ENCODE peak calls at places on chromosome 11, in ten cellular contexts. J is right lobe of liver, N is AG09309, X is kidney epithelial cell, Z is BJ, W is hepatocyte, R is GM10248, L is Calu3, K is GM12865, B is spleen. C is an unnamed sample.

GRCh38 chr11:85718126-85718943 is 32.3 kb upstream of the CCDC89 start:
- DNase-seq in X (no peak), B (no peak), Z (no peak), L (no peak), N (no peak), J (no peak), K (no peak), W (no peak), R (no peak), C (no peak)

GRCh38 chr11:95098826-95099225 is 9.2 kb downstream of the ENDOD1 start:
- DNase-seq in W (no peak), N (no peak), R (no peak), L (no peak), Z (no peak), B (no peak), K (no peak), X (no peak), J (no peak), C (no peak)

GRCh38 chr11:2775083-2775625 is 75.4 kb upstream of the KCNQ1OT1 start:
- DNase-seq in J (peak), W (no peak), B (peak), X (no peak), R (no peak), Z (no peak), L (no peak), N (no peak), K (peak), C (no peak)

GRCh38 chr11:2777871-2778629 is 78.3 kb upstream of the KCNQ1OT1 start:
- DNase-seq in X (no peak), Z (no peak), K (no peak), W (no peak), J (peak), B (peak), N (no peak), L (peak), R (no peak), C (no peak)

GRCh38 chr11:123494195-123495050 is 64.4 kb downstream of the GRAMD1B start:
- DNase-seq in Z (no peak), N (no peak), W (no peak), L (no peak), R (no peak), B (no peak), J (no peak), X (no peak), K (no peak), C (no peak)

GRCh38 chr11:44085330-44085729 is 10.1 kb upstream of the EXT2 start:
- DNase-seq in L (no peak), W (no peak), N (no peak), J (no peak), B (no peak), K (no peak), Z (no peak), R (no peak), X (no peak), C (no peak)

GRCh38 chr11:46345881-46346484 is 1.3 kb upstream of the DGKZ start:
- DNase-seq in B (peak), N (no peak), R (no peak), X (no peak), Z (no peak), W (no peak), L (no peak), K (peak), J (no peak), C (no peak)

GRCh38 chr11:100639140-100639539 is 47.9 kb upstream of the ARHGAP42 start:
- DNase-seq in R (no peak), W (peak), Z (no peak), L (no peak), B (no peak), X (no peak), K (no peak), J (peak), N (no peak), C (no peak)

GRCh38 chr11:44760917-44761545 is 34.3 kb downstream of the TSPAN18 start:
- DNase-seq in L (peak), N (no peak), R (no peak), J (no peak), B (no peak), Z (peak), K (no peak), W (peak), X (peak), C (no peak)

GRCh38 chr11:78340530-78340929 is 77.1 kb downstream of the GAB2 start:
- DNase-seq in B (no peak), X (no peak), Z (no peak), K (no peak), L (no peak), N (no peak), R (no peak), J (no peak), W (no peak), C (no peak)

GRCh38 chr11:45788887-45789286 is 16.1 kb upstream of the SLC35C1 start:
- DNase-seq in X (no peak), K (no peak), W (no peak), Z (no peak), J (no peak), N (no peak), L (no peak), B (no peak), R (no peak), C (no peak)

GRCh38 chr11:124863826-124864165 is 1.4 kb upstream of the ROBO3 start:
- DNase-seq in N (no peak), K (no peak), L (no peak), R (no peak), J (no peak), W (peak), Z (no peak), B (no peak), X (no peak), C (no peak)

GRCh38 chr11:133782116-133782725 is 63.1 kb downstream of the SPATA19 start:
- DNase-seq in K (no peak), Z (no peak), W (no peak), L (no peak), N (no peak), X (no peak), B (no peak), R (no peak), J (no peak), C (no peak)

GRCh38 chr11:118295834-118296454 is 8.6 kb upstream of the CD3E start:
- DNase-seq in J (no peak), B (no peak), W (peak), X (peak), L (peak), K (peak), Z (no peak), R (no peak), N (no peak), C (no peak)
- TF ChIP-seq CTCF in J (peak), B (peak), W (peak), X (peak), L (no peak), K (peak), Z (peak), R (peak), N (peak), C (peak)

GRCh38 chr11:73629907-73630306 is 16.5 kb upstream of the PLEKHB1 start:
- DNase-seq in W (no peak), Z (no peak), N (no peak), B (no peak), K (no peak), X (no peak), L (no peak), J (no peak), R (no peak), C (no peak)

GRCh38 chr11:73623651-73624050 is 22.7 kb upstream of the PLEKHB1 start:
- DNase-seq in K (no peak), B (no peak), J (no peak), X (no peak), R (no peak), W (no peak), N (no peak), L (no peak), Z (no peak), C (no peak)

GRCh38 chr11:73622920-73623593 is 23.3 kb upstream of the PLEKHB1 start:
- DNase-seq in X (no peak), K (no peak), J (no peak), R (no peak), W (no peak), B (no peak), Z (no peak), L (no peak), N (no peak), C (no peak)

DNA sequence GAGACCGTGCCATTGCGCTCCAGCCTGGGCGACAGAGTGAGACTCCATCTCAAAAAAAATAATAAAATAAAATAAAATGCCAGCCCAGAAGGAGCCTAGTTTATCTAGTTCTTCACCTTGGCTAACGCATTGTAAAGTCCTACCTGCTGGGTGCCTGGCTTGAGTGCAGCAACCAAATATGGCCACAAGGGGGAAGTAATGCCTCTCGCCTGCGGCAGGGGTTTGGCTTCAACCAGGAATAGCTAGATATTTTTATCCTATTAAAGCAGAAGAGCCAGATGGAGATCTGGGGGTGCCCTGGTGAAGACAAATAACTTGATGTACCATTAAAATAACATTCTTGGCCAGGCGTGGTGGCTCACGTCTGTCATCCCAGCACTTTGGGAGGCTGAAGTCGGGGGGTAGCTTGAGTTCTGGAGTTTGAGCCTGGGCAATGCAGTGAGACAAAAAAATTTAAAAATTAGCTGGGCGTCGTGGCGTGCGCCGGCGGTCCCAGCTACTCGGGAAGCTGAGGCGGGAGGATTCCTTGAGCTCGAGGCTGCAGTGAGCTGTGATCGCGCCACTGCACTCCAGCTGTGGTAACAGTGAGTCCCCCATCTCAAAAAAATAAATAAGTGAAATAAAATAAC is 20.6 kb upstream of the PLEKHB1 start:
- DNase-seq in R (peak), X (peak), J (peak), Z (peak), W (peak), K (peak), L (peak), N (peak), B (peak), C (peak)
- TF ChIP-seq CTCF in R (peak), X (peak), J (peak), Z (peak), W (peak), K (peak), L (peak), N (peak), B (peak), C (peak)

DNA sequence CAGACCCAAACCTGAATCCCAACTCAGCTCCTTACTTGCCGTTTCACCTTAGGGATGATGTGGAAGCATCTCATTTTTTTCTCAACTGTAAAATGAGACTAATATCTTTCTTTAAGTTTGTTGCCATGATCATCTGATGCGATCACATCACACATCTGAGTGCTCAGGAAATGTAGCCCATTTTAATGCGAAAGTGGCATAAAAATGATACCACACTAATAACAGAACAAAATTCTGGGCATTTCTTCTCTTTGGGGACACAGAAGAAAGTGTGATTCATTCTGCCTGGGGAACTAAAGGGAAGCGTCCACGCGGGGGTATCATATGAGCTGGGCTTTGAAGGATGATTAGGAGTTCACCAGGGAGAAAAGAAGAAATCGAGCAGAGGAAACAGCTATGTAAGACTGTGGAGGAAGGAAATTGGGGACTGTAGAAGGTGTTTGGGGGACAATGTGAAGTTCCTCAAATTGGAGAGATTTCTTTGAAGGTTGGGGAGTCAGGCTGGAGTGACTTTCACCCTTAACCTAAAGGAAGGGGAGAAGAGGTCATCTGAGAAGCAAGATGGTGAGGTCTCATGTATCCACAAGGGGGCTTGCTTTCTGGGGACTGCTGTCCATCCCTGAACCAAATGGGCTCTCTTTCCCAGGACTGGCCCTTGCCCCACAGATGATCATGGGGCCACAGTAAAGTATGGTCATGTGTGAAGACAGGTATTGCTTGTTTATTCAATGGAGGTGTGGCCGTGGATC is 49.7 kb upstream of the NNMT start:
- DNase-seq in L (no peak), N (no peak), J (no peak), X (no peak), K (no peak), B (no peak), Z (no peak), R (no peak), W (no peak), C (no peak)
- TF ChIP-seq CTCF in L (no peak), N (no peak), J (no peak), X (no peak), K (no peak), B (no peak), Z (no peak), R (no peak), W (no peak), C (no peak)

GRCh38 chr11:119315139-119316016 is 1.6 kb downstream of the MCAM start:
- DNase-seq in R (no peak), W (no peak), B (peak), Z (no peak), N (no peak), K (peak), L (peak), J (peak), X (no peak), C (no peak)
- TF ChIP-seq CTCF in R (no peak), W (peak), B (no peak), Z (no peak), N (no peak), K (no peak), L (peak), J (no peak), X (peak), C (peak)

DNA sequence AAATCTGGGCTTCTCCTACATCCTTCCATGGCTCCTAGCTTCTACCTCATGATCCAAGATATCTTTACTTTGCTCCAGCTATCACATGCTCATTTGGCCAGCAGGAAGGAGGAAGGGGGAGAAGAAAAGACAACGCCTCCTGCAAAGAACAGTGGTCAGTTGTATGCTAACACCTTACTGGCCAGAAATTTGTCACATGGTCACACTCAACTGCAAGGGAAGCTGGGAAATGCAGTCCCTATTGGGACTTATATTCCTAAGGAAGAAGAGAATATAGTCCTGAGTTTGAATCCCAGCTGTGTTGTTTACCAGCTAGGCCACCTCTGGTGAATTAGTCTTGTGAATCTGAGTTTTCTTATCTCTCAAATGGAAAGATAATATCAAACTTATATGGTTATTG is 272.0 kb downstream of the BLID start:
- DNase-seq in N (no peak), J (no peak), Z (no peak), K (no peak), R (no peak), L (no peak), B (no peak), W (no peak), X (no peak), C (no peak)
- TF ChIP-seq CTCF in N (no peak), J (no peak), Z (no peak), K (no peak), R (no peak), L (no peak), B (no peak), W (no peak), X (no peak), C (no peak)

GRCh38 chr11:47768090-47768620 is 1.0 kb upstream of the FNBP4 start:
- DNase-seq in B (peak), N (peak), Z (peak), R (peak), X (peak), K (peak), W (peak), J (peak), L (peak), C (no peak)
- TF ChIP-seq CTCF in B (no peak), N (no peak), Z (peak), R (no peak), X (no peak), K (no peak), W (no peak), J (no peak), L (no peak), C (no peak)

DNA sequence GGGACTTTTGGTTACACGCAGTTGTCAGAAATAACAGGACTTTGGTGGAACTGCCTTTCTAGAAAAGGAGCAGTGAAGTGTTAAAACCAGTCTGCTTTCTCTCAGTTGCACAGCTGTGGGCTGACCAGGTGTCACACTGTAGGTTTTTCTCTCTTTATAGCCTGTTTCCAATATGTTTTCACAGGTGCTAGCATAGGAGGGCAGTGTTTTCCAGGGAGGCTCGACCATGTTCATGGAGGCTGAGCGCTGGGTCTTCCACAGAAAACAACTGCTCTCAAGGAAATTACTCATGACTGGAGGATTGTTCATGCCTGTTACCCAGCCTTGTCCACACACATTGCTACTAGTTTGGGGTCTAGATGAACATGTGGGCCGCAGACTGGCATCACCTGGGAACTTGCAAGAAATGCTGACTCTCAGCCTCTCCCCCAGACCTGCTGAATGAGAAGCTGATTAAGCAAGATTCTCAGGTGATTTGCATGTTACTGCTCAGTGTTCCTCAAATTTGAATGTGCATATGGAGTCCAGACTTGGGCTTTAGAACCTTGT is 157.7 kb downstream of the MAML2 start:
- DNase-seq in X (no peak), K (peak), B (no peak), J (no peak), R (peak), W (no peak), Z (no peak), L (no peak), N (no peak), C (no peak)
- TF ChIP-seq CTCF in X (no peak), K (no peak), B (no peak), J (no peak), R (peak), W (no peak), Z (no peak), L (no peak), N (no peak), C (no peak)

GRCh38 chr11:128680906-128681305 is 13.0 kb upstream of the FLI1 start:
- DNase-seq in L (no peak), Z (no peak), R (no peak), N (no peak), B (no peak), X (no peak), J (no peak), K (no peak), W (no peak), C (no peak)
- TF ChIP-seq CTCF in L (no peak), Z (no peak), R (no peak), N (no peak), B (no peak), X (no peak), J (no peak), K (no peak), W (no peak), C (no peak)

GRCh38 chr11:64642418-64642735 is 51.4 kb downstream of the SLC22A12 start:
- DNase-seq in N (no peak), R (no peak), B (no peak), L (no peak), K (no peak), W (no peak), X (no peak), J (no peak), Z (no peak), C (no peak)

GRCh38 chr11:64642876-64643257 is 51.8 kb downstream of the SLC22A12 start:
- DNase-seq in N (no peak), W (no peak), Z (no peak), X (no peak), J (no peak), K (no peak), B (no peak), R (no peak), L (no peak), C (no peak)

GRCh38 chr11:64643927-64644326 is 52.9 kb downstream of the SLC22A12 start:
- DNase-seq in N (no peak), B (no peak), Z (no peak), R (no peak), X (no peak), W (no peak), L (no peak), K (no peak), J (no peak), C (no peak)

GRCh38 chr11:64643258-64643881 is 52.4 kb downstream of the SLC22A12 start:
- DNase-seq in Z (no peak), K (no peak), B (no peak), N (no peak), R (no peak), X (no peak), W (peak), L (no peak), J (no peak), C (no peak)

DNA sequence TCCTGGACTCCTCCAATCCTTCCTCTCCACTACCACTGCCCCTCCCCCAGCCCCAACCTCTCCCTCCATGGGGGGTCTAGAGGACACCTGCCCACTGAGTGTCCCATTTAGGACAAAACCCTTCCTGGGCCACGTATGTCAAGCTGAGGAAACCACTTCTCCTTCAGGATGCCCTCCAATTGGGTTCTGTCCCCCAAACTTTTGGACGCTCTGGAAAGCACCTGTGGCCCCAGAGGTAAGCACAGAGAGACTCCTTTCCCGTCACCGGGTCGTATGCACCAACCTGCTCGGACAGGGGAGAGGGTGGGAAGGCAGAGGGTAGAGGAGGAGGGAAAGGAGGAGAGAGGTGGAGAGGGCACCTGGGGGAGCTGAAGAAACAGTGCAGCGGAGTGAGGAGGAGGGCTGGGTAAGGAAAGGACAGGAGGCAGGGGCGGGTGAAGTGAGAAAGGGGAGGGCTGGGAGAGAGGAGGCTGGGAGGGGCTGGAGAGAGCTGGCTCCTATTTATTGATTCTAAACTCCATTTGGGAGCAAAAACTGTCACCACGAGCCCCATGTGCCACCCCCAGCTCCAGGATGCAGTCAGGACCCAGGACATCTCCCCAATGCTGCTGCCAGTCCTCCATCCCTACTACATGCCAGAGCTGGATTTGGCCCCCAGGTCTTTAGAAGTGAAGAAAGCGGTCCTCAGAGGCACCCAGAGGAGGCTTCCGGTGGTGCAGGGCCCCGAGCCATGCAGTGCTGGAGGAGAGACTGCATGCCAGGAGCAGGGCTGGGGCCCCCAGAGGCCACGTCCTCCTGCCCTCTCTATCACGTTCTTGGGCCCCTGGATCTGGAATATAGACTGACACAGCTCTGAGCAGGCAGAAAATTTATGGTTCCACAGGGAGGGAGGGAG is 53.6 kb downstream of the SLC22A12 start:
- DNase-seq in X (no peak), Z (no peak), K (no peak), J (no peak), W (peak), B (no peak), N (no peak), L (no peak), R (peak), C (no peak)
- TF ChIP-seq CTCF in X (no peak), Z (no peak), K (no peak), J (no peak), W (peak), B (no peak), N (no peak), L (no peak), R (no peak), C (peak)

C was measured in GM12864.